ENCODE peak calls at places on chromosomes 7 and 10, in ten cellular contexts. V, U, L, S, D, F, G, H, Q and X are unnamed samples.

GRCh38 chr7:2355079-2356008 is 717 bp downstream of the EIF3B start:
- DNase-seq in V (peak), U (peak), L (peak), S (no peak), D (no peak), F (no peak), G (no peak), H (no peak), Q (no peak), X (no peak)

GRCh38 chr7:74344128-74344496 is 54.9 kb downstream of the CLIP2 start:
- DNase-seq in V (no peak), U (no peak), L (no peak), S (peak), D (no peak), F (no peak), G (no peak), H (no peak), Q (peak), X (no peak)

GRCh38 chr7:48964074-48964473 is 39.7 kb downstream of the CDC14C start:
- DNase-seq in V (no peak), U (no peak), L (peak), S (no peak), D (no peak), F (no peak), G (no peak), H (no peak), Q (no peak), X (no peak)

GRCh38 chr7:141409911-141410329 is 141.3 kb upstream of the AGK start:
- DNase-seq in V (no peak), U (no peak), L (no peak), S (no peak), D (no peak), F (peak), G (no peak), H (no peak), Q (no peak), X (no peak)

GRCh38 chr7:24143547-24143946 is 140.4 kb upstream of the NPY start:
- DNase-seq in V (no peak), U (no peak), L (no peak), S (no peak), D (no peak), F (no peak), G (no peak), H (no peak), Q (no peak), X (no peak)

GRCh38 chr10:90066435-90066834 is 365.0 kb downstream of the KIF20B start:
- DNase-seq in V (no peak), U (no peak), L (no peak), S (no peak), D (no peak), F (no peak), G (no peak), H (no peak), Q (no peak), X (no peak)

GRCh38 chr10:36489181-36489927 is 636.0 kb upstream of the ANKRD30A start:
- DNase-seq in V (no peak), U (no peak), L (no peak), S (peak), D (no peak), F (no peak), G (no peak), H (no peak), Q (no peak), X (no peak)

GRCh38 chr7:131608112-131608498 is 51.7 kb upstream of the PODXL start:
- DNase-seq in V (no peak), U (no peak), L (no peak), S (no peak), D (no peak), F (no peak), G (no peak), H (no peak), Q (no peak), X (no peak)

GRCh38 chr7:41816111-41816510 is 113.2 kb upstream of the INHBA start:
- DNase-seq in V (no peak), U (peak), L (no peak), S (no peak), D (no peak), F (no peak), G (no peak), H (peak), Q (no peak), X (no peak)

GRCh38 chr10:17228081-17229015 is at the start of gene VIM:
- DNase-seq in V (peak), U (peak), L (peak), S (peak), D (peak), F (peak), G (no peak), H (peak), Q (peak), X (peak)

GRCh38 chr7:38940774-38941173 is 31.8 kb upstream of the VPS41 start:
- DNase-seq in V (no peak), U (no peak), L (no peak), S (no peak), D (no peak), F (no peak), G (no peak), H (no peak), Q (no peak), X (no peak)

GRCh38 chr10:78861456-78862327 is 207.1 kb upstream of the ZMIZ1 start:
- DNase-seq in V (no peak), U (no peak), L (no peak), S (no peak), D (no peak), F (no peak), G (no peak), H (no peak), Q (no peak), X (no peak)

GRCh38 chr7:41979834-41980307 is 257.1 kb downstream of the GLI3 start:
- DNase-seq in V (no peak), U (peak), L (no peak), S (peak), D (no peak), F (no peak), G (no peak), H (no peak), Q (peak), X (no peak)

GRCh38 chr7:44218418-44219201 is 17.8 kb downstream of the YKT6 start:
- DNase-seq in V (no peak), U (no peak), L (no peak), S (no peak), D (no peak), F (peak), G (no peak), H (no peak), Q (no peak), X (no peak)

GRCh38 chr10:80414126-80414898 is 6.0 kb downstream of the PRXL2A start:
- DNase-seq in V (no peak), U (no peak), L (no peak), S (no peak), D (no peak), F (no peak), G (no peak), H (no peak), Q (no peak), X (no peak)

GRCh38 chr7:70856889-70857511 is 274.9 kb upstream of the GALNT17 start:
- DNase-seq in V (peak), U (peak), L (peak), S (peak), D (peak), F (peak), G (peak), H (peak), Q (peak), X (peak)

GRCh38 chr10:123156091-123156490 is 1.9 kb downstream of the BUB3 start:
- DNase-seq in V (no peak), U (no peak), L (no peak), S (peak), D (no peak), F (no peak), G (no peak), H (no peak), Q (peak), X (no peak)

GRCh38 chr10:17001961-17002749 is 127.5 kb downstream of the CUBN start:
- DNase-seq in V (peak), U (peak), L (no peak), S (peak), D (no peak), F (no peak), G (no peak), H (peak), Q (peak), X (no peak)

GRCh38 chr7:99090811-99091582 is 52.9 kb downstream of the SMURF1 start:
- DNase-seq in V (no peak), U (no peak), L (no peak), S (no peak), D (no peak), F (no peak), G (no peak), H (no peak), Q (peak), X (no peak)

GRCh38 chr10:16155761-16156322 is 281.0 kb upstream of the PTER start:
- DNase-seq in V (no peak), U (no peak), L (no peak), S (no peak), D (no peak), F (no peak), G (no peak), H (no peak), Q (no peak), X (no peak)

GRCh38 chr7:122038904-122039303 is 105.1 kb downstream of the AASS start:
- DNase-seq in V (no peak), U (no peak), L (no peak), S (peak), D (no peak), F (no peak), G (no peak), H (no peak), Q (no peak), X (no peak)

GRCh38 chr10:42476101-42476500 is 162.3 kb downstream of the ZNF33B start:
- DNase-seq in V (no peak), U (no peak), L (no peak), S (no peak), D (no peak), F (no peak), G (no peak), H (no peak), Q (no peak), X (no peak)

GRCh38 chr7:149783386-149784250 is 10.2 kb upstream of the ZNF467 start:
- DNase-seq in V (no peak), U (no peak), L (no peak), S (no peak), D (no peak), F (no peak), G (peak), H (no peak), Q (no peak), X (no peak)

GRCh38 chr7:7416031-7416968 is 119.4 kb downstream of the COL28A1 start:
- DNase-seq in V (peak), U (peak), L (no peak), S (no peak), D (peak), F (no peak), G (no peak), H (no peak), Q (no peak), X (no peak)

GRCh38 chr10:117449636-117450035 is 74.4 kb upstream of the PDZD8 start:
- DNase-seq in V (no peak), U (no peak), L (no peak), S (no peak), D (peak), F (no peak), G (no peak), H (no peak), Q (no peak), X (no peak)

GRCh38 chr7:2015251-2015871 is 217.4 kb downstream of the MAD1L1 start:
- DNase-seq in V (no peak), U (no peak), L (no peak), S (no peak), D (no peak), F (peak), G (no peak), H (no peak), Q (no peak), X (no peak)

GRCh38 chr10:78137147-78137546 is 103.5 kb downstream of the RPS24 start:
- DNase-seq in V (no peak), U (no peak), L (no peak), S (no peak), D (no peak), F (no peak), G (no peak), H (no peak), Q (no peak), X (no peak)

GRCh38 chr7:116924741-116925140 is 28.6 kb upstream of the ST7 start:
- DNase-seq in V (peak), U (no peak), L (no peak), S (peak), D (no peak), F (no peak), G (no peak), H (no peak), Q (no peak), X (no peak)

GRCh38 chr7:74061840-74062539 is 21.6 kb upstream of the LIMK1 start:
- DNase-seq in V (peak), U (peak), L (peak), S (peak), D (peak), F (peak), G (peak), H (peak), Q (peak), X (no peak)

GRCh38 chr7:46131916-46132795 is 211.1 kb upstream of the IGFBP3 start:
- DNase-seq in V (peak), U (peak), L (no peak), S (peak), D (no peak), F (no peak), G (no peak), H (no peak), Q (no peak), X (no peak)
- TF ChIP-seq CTCF in V (no peak), U (no peak), L (no peak), S (peak), D (no peak), F (no peak), G (no peak), H (no peak), Q (peak), X (no peak)

GRCh38 chr10:102712843-102713242 is 1.4 kb downstream of the ARL3 start:
- DNase-seq in V (no peak), U (no peak), L (no peak), S (no peak), D (no peak), F (no peak), G (no peak), H (no peak), Q (no peak), X (no peak)

GRCh38 chr10:102712089-102712488 is 2.1 kb downstream of the ARL3 start:
- DNase-seq in V (no peak), U (peak), L (no peak), S (no peak), D (no peak), F (no peak), G (no peak), H (peak), Q (no peak), X (peak)

GRCh38 chr10:102713814-102714620 is at the start of gene ARL3:
- DNase-seq in V (peak), U (peak), L (peak), S (peak), D (peak), F (peak), G (peak), H (peak), Q (peak), X (peak)

GRCh38 chr10:102714621-102715455 is at the start of gene SFXN2:
- DNase-seq in V (no peak), U (peak), L (no peak), S (no peak), D (peak), F (peak), G (peak), H (no peak), Q (no peak), X (no peak)

DNA sequence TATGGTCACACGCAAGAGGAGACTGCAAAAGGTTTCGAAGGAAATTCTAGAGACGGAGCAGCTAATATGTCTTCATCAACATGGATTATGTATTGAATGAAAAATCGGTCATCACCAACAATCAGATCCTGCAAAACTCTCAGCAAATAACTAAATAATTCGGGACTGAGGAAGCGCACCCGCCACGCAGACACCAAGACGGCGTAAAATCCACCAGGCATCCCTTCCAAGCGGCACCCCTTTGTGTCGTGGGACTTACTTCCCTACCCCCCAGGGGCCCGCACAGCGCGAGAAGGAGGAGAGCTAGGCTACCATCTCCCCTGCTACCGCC is 749 bp downstream of the ARL3 start:
- DNase-seq in V (no peak), U (no peak), L (peak), S (no peak), D (no peak), F (no peak), G (no peak), H (no peak), Q (no peak), X (no peak)
- TF ChIP-seq CTCF in V (no peak), U (no peak), L (no peak), S (peak), D (no peak), F (no peak), G (no peak), H (no peak), Q (peak), X (no peak)

GRCh38 chr7:12896316-12896715 is 208.9 kb downstream of the ARL4A start:
- DNase-seq in V (no peak), U (no peak), L (no peak), S (no peak), D (no peak), F (no peak), G (no peak), H (no peak), Q (no peak), X (no peak)

GRCh38 chr7:12898004-12898403 is 210.6 kb downstream of the ARL4A start:
- DNase-seq in V (no peak), U (no peak), L (no peak), S (no peak), D (no peak), F (no peak), G (no peak), H (no peak), Q (no peak), X (no peak)

GRCh38 chr7:12895296-12895695 is 207.9 kb downstream of the ARL4A start:
- DNase-seq in V (no peak), U (no peak), L (no peak), S (no peak), D (no peak), F (no peak), G (no peak), H (no peak), Q (peak), X (no peak)

GRCh38 chr7:12893292-12893691 is 205.9 kb downstream of the ARL4A start:
- DNase-seq in V (no peak), U (no peak), L (no peak), S (peak), D (no peak), F (no peak), G (no peak), H (no peak), Q (no peak), X (no peak)

GRCh38 chr7:12898610-12899009 is 211.2 kb downstream of the ARL4A start:
- DNase-seq in V (no peak), U (no peak), L (no peak), S (no peak), D (no peak), F (no peak), G (no peak), H (no peak), Q (no peak), X (no peak)
- TF ChIP-seq CTCF in V (no peak), U (no peak), L (no peak), S (no peak), D (no peak), F (no peak), G (no peak), H (no peak), Q (no peak), X (no peak)

GRCh38 chr10:88880287-88881094 is 446 bp downstream of the STAMBPL1 start:
- DNase-seq in V (peak), U (peak), L (peak), S (peak), D (peak), F (peak), G (peak), H (peak), Q (peak), X (peak)
- TF ChIP-seq CTCF in V (no peak), U (peak), L (no peak), S (peak), D (no peak), F (no peak), G (peak), H (no peak), Q (peak), X (peak)